ENCODE peak calls at places on chromosomes 1 and 21, in eight cellular contexts. One of them, this sample, is unnamed.

GRCh38 chr1:100810360-100810759 is 84.3 kb downstream of the EXTL2 start:
- DNase-seq in nephron progenitor cell: no peak
- DNase-seq in RWPE1: no peak
- DNase-seq in RWPE2: no peak
- DNase-seq in brain microvascular endothelial cell: no peak
- DNase-seq in OCI-LY7: no peak
- DNase-seq in HCT116: no peak
- DNase-seq in astrocyte of the spinal cord: no peak
- DNase-seq in this sample: no peak

GRCh38 chr1:33634806-33635205 is 162.4 kb downstream of the ZSCAN20 start:
- DNase-seq in OCI-LY7: peak
- DNase-seq in HCT116: peak
- DNase-seq in astrocyte of the spinal cord: peak
- DNase-seq in RWPE2: no peak
- DNase-seq in brain microvascular endothelial cell: no peak
- DNase-seq in RWPE1: peak
- DNase-seq in nephron progenitor cell: peak
- DNase-seq in this sample: no peak

GRCh38 chr21:31107151-31107785 is 69.0 kb upstream of the KRTAP19-8 start:
- DNase-seq in RWPE2: no peak
- DNase-seq in RWPE1: no peak
- DNase-seq in HCT116: no peak
- DNase-seq in astrocyte of the spinal cord: no peak
- DNase-seq in OCI-LY7: no peak
- DNase-seq in nephron progenitor cell: no peak
- DNase-seq in brain microvascular endothelial cell: no peak
- DNase-seq in this sample: no peak

GRCh38 chr1:10626011-10626731 is 151.4 kb downstream of the PEX14 start:
- DNase-seq in RWPE2: no peak
- DNase-seq in OCI-LY7: no peak
- DNase-seq in nephron progenitor cell: no peak
- DNase-seq in RWPE1: no peak
- DNase-seq in astrocyte of the spinal cord: no peak
- DNase-seq in brain microvascular endothelial cell: no peak
- DNase-seq in HCT116: no peak
- DNase-seq in this sample: no peak

GRCh38 chr1:53722025-53722424 is 16.9 kb downstream of the GLIS1 start:
- DNase-seq in HCT116: no peak
- DNase-seq in nephron progenitor cell: no peak
- DNase-seq in brain microvascular endothelial cell: no peak
- DNase-seq in RWPE2: no peak
- DNase-seq in OCI-LY7: no peak
- DNase-seq in astrocyte of the spinal cord: no peak
- DNase-seq in RWPE1: no peak
- DNase-seq in this sample: no peak

GRCh38 chr1:76770979-76771378 is 96.3 kb upstream of the ST6GALNAC5 start:
- DNase-seq in brain microvascular endothelial cell: no peak
- DNase-seq in astrocyte of the spinal cord: no peak
- DNase-seq in RWPE2: no peak
- DNase-seq in nephron progenitor cell: no peak
- DNase-seq in RWPE1: no peak
- DNase-seq in HCT116: no peak
- DNase-seq in OCI-LY7: no peak
- DNase-seq in this sample: no peak

GRCh38 chr1:160171352-160171751 is 19.0 kb upstream of the CASQ1 start:
- DNase-seq in brain microvascular endothelial cell: peak
- DNase-seq in nephron progenitor cell: no peak
- DNase-seq in OCI-LY7: no peak
- DNase-seq in HCT116: no peak
- DNase-seq in astrocyte of the spinal cord: peak
- DNase-seq in RWPE1: peak
- DNase-seq in RWPE2: no peak
- DNase-seq in this sample: no peak

GRCh38 chr1:12031039-12031980 is 12.0 kb downstream of the MIIP start:
- DNase-seq in nephron progenitor cell: peak
- DNase-seq in OCI-LY7: peak
- DNase-seq in brain microvascular endothelial cell: peak
- DNase-seq in HCT116: no peak
- DNase-seq in astrocyte of the spinal cord: no peak
- DNase-seq in RWPE1: peak
- DNase-seq in RWPE2: no peak
- DNase-seq in this sample: no peak

GRCh38 chr1:246609632-246610031 is 43.4 kb downstream of the CNST start:
- DNase-seq in RWPE2: no peak
- DNase-seq in astrocyte of the spinal cord: no peak
- DNase-seq in HCT116: no peak
- DNase-seq in brain microvascular endothelial cell: no peak
- DNase-seq in OCI-LY7: no peak
- DNase-seq in nephron progenitor cell: no peak
- DNase-seq in RWPE1: no peak
- DNase-seq in this sample: no peak

GRCh38 chr1:224213438-224214119 is 30.5 kb downstream of the DEGS1 start:
- DNase-seq in RWPE2: no peak
- DNase-seq in RWPE1: no peak
- DNase-seq in brain microvascular endothelial cell: no peak
- DNase-seq in nephron progenitor cell: peak
- DNase-seq in astrocyte of the spinal cord: no peak
- DNase-seq in HCT116: no peak
- DNase-seq in OCI-LY7: no peak
- DNase-seq in this sample: no peak

GRCh38 chr1:27968692-27969091 is 8.9 kb downstream of the XKR8 start:
- DNase-seq in brain microvascular endothelial cell: peak
- DNase-seq in RWPE2: no peak
- DNase-seq in astrocyte of the spinal cord: peak
- DNase-seq in RWPE1: peak
- DNase-seq in OCI-LY7: no peak
- DNase-seq in nephron progenitor cell: no peak
- DNase-seq in HCT116: peak
- DNase-seq in this sample: no peak

GRCh38 chr1:203906932-203907331 is 45.5 kb downstream of the SNRPE start:
- DNase-seq in nephron progenitor cell: no peak
- DNase-seq in HCT116: peak
- DNase-seq in RWPE1: peak
- DNase-seq in OCI-LY7: no peak
- DNase-seq in brain microvascular endothelial cell: peak
- DNase-seq in RWPE2: no peak
- DNase-seq in astrocyte of the spinal cord: peak
- DNase-seq in this sample: no peak

DNA sequence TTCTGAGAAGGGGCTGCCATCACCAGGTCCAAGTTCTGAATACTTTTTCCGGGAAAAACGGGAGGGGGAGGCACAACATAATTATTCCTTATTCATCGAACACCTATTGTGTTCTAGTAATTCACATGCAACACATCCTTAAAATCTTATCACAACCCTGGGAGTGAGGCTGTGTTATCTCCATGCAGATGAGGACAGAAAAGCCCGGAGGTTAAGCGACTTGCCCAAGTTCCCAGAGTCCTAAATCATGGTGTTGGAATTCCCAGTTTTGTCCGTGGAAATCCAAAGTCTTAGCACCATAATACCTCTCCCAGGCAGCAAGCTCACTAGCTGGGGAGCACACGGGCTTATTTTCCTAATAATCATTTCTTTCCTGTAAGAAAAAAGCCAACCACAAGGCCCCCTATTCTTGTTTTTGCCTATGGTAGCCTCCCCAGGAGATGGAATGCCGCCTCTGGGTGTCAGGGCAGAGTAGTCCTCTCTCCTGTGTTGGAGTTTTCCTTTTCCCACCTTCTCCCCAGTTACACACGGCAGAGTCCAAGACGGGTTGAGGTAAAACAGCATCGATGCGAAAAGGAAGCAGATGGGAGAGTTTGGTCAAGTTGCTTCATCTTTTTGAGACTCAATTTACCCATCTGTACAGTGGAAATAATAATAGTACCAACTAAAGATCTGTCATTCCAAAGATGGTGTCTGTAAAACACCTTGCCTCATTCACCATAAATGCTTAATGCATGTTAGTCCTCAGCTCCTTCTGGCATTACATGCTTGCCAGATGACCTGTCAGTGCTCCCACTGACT is 228.0 kb upstream of the TMEM51 start:
- DNase-seq in HCT116: no peak
- DNase-seq in brain microvascular endothelial cell: no peak
- DNase-seq in astrocyte of the spinal cord: no peak
- DNase-seq in OCI-LY7: no peak
- DNase-seq in nephron progenitor cell: no peak
- DNase-seq in RWPE1: no peak
- DNase-seq in RWPE2: no peak
- DNase-seq in this sample: no peak
- TF ChIP-seq CTCF in HCT116: peak
- TF ChIP-seq CTCF in brain microvascular endothelial cell: no peak
- TF ChIP-seq CTCF in astrocyte of the spinal cord: peak
- TF ChIP-seq CTCF in OCI-LY7: no peak
- TF ChIP-seq CTCF in nephron progenitor cell: no peak
- TF ChIP-seq CTCF in RWPE1: no peak
- TF ChIP-seq CTCF in RWPE2: no peak
- TF ChIP-seq CTCF in this sample: no peak

DNA sequence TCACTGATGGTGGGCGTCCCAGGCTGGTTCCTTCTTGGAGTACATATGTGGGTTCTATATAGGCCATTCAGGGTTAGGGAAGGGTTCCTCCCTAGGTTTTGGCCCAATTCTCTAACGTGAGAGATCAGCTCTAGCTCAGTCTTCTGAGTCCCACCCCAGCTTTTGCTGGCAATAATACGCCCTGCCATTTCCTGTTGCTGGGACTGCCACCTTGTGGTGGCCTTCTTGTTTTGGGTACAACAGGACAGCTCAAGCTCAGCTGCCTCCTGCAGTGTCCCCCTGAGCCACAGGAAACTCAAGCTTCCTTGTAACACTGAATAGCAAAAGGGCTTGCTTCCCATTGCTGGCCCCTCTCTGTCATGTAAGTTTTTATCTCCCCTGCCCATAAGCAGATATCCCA is 77.8 kb downstream of the BACH1 start:
- DNase-seq in HCT116: peak
- DNase-seq in astrocyte of the spinal cord: no peak
- DNase-seq in OCI-LY7: peak
- DNase-seq in RWPE2: no peak
- DNase-seq in brain microvascular endothelial cell: peak
- DNase-seq in RWPE1: no peak
- DNase-seq in nephron progenitor cell: peak
- DNase-seq in this sample: no peak
- TF ChIP-seq CTCF in HCT116: peak
- TF ChIP-seq CTCF in astrocyte of the spinal cord: peak
- TF ChIP-seq CTCF in OCI-LY7: peak
- TF ChIP-seq CTCF in RWPE2: peak
- TF ChIP-seq CTCF in brain microvascular endothelial cell: peak
- TF ChIP-seq CTCF in RWPE1: no peak
- TF ChIP-seq CTCF in nephron progenitor cell: no peak
- TF ChIP-seq CTCF in this sample: peak

GRCh38 chr1:29453502-29454240 is 217.3 kb downstream of the PTPRU start:
- DNase-seq in RWPE2: no peak
- DNase-seq in astrocyte of the spinal cord: peak
- DNase-seq in OCI-LY7: peak
- DNase-seq in RWPE1: peak
- DNase-seq in brain microvascular endothelial cell: peak
- DNase-seq in nephron progenitor cell: no peak
- DNase-seq in HCT116: peak
- DNase-seq in this sample: no peak
- TF ChIP-seq CTCF in RWPE2: peak
- TF ChIP-seq CTCF in astrocyte of the spinal cord: peak
- TF ChIP-seq CTCF in OCI-LY7: peak
- TF ChIP-seq CTCF in RWPE1: no peak
- TF ChIP-seq CTCF in brain microvascular endothelial cell: peak
- TF ChIP-seq CTCF in nephron progenitor cell: peak
- TF ChIP-seq CTCF in HCT116: peak
- TF ChIP-seq CTCF in this sample: peak

GRCh38 chr1:202856034-202856433 is 32.9 kb downstream of the RABIF start:
- DNase-seq in RWPE1: no peak
- DNase-seq in nephron progenitor cell: no peak
- DNase-seq in brain microvascular endothelial cell: no peak
- DNase-seq in HCT116: no peak
- DNase-seq in RWPE2: no peak
- DNase-seq in astrocyte of the spinal cord: no peak
- DNase-seq in OCI-LY7: no peak
- DNase-seq in this sample: no peak

GRCh38 chr1:202850593-202851362 is 38.2 kb downstream of the RABIF start:
- DNase-seq in HCT116: no peak
- DNase-seq in OCI-LY7: peak
- DNase-seq in nephron progenitor cell: no peak
- DNase-seq in astrocyte of the spinal cord: no peak
- DNase-seq in brain microvascular endothelial cell: no peak
- DNase-seq in RWPE1: no peak
- DNase-seq in RWPE2: no peak
- DNase-seq in this sample: no peak

GRCh38 chr1:202848191-202848542 is 37.4 kb downstream of the PCAT6 start:
- DNase-seq in astrocyte of the spinal cord: no peak
- DNase-seq in OCI-LY7: peak
- DNase-seq in nephron progenitor cell: no peak
- DNase-seq in RWPE1: no peak
- DNase-seq in HCT116: no peak
- DNase-seq in RWPE2: no peak
- DNase-seq in brain microvascular endothelial cell: no peak
- DNase-seq in this sample: no peak

GRCh38 chr1:202854787-202855186 is 34.2 kb downstream of the RABIF start:
- DNase-seq in astrocyte of the spinal cord: no peak
- DNase-seq in RWPE1: no peak
- DNase-seq in HCT116: no peak
- DNase-seq in OCI-LY7: no peak
- DNase-seq in nephron progenitor cell: no peak
- DNase-seq in brain microvascular endothelial cell: no peak
- DNase-seq in RWPE2: no peak
- DNase-seq in this sample: no peak

GRCh38 chr1:202852163-202852904 is 36.6 kb downstream of the RABIF start:
- DNase-seq in HCT116: peak
- DNase-seq in RWPE1: peak
- DNase-seq in RWPE2: no peak
- DNase-seq in brain microvascular endothelial cell: peak
- DNase-seq in nephron progenitor cell: peak
- DNase-seq in OCI-LY7: peak
- DNase-seq in astrocyte of the spinal cord: peak
- DNase-seq in this sample: no peak
- TF ChIP-seq CTCF in HCT116: peak
- TF ChIP-seq CTCF in RWPE1: no peak
- TF ChIP-seq CTCF in RWPE2: peak
- TF ChIP-seq CTCF in brain microvascular endothelial cell: peak
- TF ChIP-seq CTCF in nephron progenitor cell: peak
- TF ChIP-seq CTCF in OCI-LY7: peak
- TF ChIP-seq CTCF in astrocyte of the spinal cord: peak
- TF ChIP-seq CTCF in this sample: peak

GRCh38 chr1:237223419-237223818 is 181.4 kb downstream of the RYR2 start:
- DNase-seq in nephron progenitor cell: no peak
- DNase-seq in astrocyte of the spinal cord: no peak
- DNase-seq in RWPE2: no peak
- DNase-seq in brain microvascular endothelial cell: no peak
- DNase-seq in OCI-LY7: no peak
- DNase-seq in RWPE1: no peak
- DNase-seq in HCT116: no peak
- DNase-seq in this sample: no peak
- TF ChIP-seq CTCF in nephron progenitor cell: no peak
- TF ChIP-seq CTCF in astrocyte of the spinal cord: no peak
- TF ChIP-seq CTCF in RWPE2: no peak
- TF ChIP-seq CTCF in brain microvascular endothelial cell: no peak
- TF ChIP-seq CTCF in OCI-LY7: no peak
- TF ChIP-seq CTCF in RWPE1: no peak
- TF ChIP-seq CTCF in HCT116: no peak
- TF ChIP-seq CTCF in this sample: no peak

GRCh38 chr1:29675481-29676263 is 439.4 kb downstream of the PTPRU start:
- DNase-seq in OCI-LY7: no peak
- DNase-seq in RWPE1: no peak
- DNase-seq in RWPE2: no peak
- DNase-seq in astrocyte of the spinal cord: peak
- DNase-seq in HCT116: no peak
- DNase-seq in brain microvascular endothelial cell: no peak
- DNase-seq in nephron progenitor cell: no peak
- DNase-seq in this sample: peak
- TF ChIP-seq CTCF in OCI-LY7: no peak
- TF ChIP-seq CTCF in RWPE1: no peak
- TF ChIP-seq CTCF in RWPE2: no peak
- TF ChIP-seq CTCF in astrocyte of the spinal cord: no peak
- TF ChIP-seq CTCF in HCT116: no peak
- TF ChIP-seq CTCF in brain microvascular endothelial cell: no peak
- TF ChIP-seq CTCF in nephron progenitor cell: no peak
- TF ChIP-seq CTCF in this sample: no peak

This sample was measured in type B pancreatic cell.